ENCODE peak calls at places on chromosomes 13 and 19, in seven cellular contexts. One of them, this sample, is unnamed.

GRCh38 chr13:35787937-35788336 is 311.4 kb upstream of the MAB21L1 start:
- DNase-seq in GM13977: no peak
- DNase-seq in upper lobe of left lung: no peak
- DNase-seq in cardiac fibroblast: no peak
- DNase-seq in CD8-positive, alpha-beta T cell: no peak
- DNase-seq in CD4-positive, alpha-beta T cell: no peak
- DNase-seq in WERI-Rb-1: peak; percentile 34
- DNase-seq in this sample: no peak

GRCh38 chr13:86087241-86087640 is 288.0 kb upstream of the SLITRK6 start:
- DNase-seq in CD4-positive, alpha-beta T cell: no peak
- DNase-seq in WERI-Rb-1: no peak
- DNase-seq in CD8-positive, alpha-beta T cell: no peak
- DNase-seq in GM13977: no peak
- DNase-seq in upper lobe of left lung: no peak
- DNase-seq in cardiac fibroblast: no peak
- DNase-seq in this sample: no peak

GRCh38 chr13:97967948-97968347 is 14.5 kb downstream of the IPO5 start:
- DNase-seq in cardiac fibroblast: peak; percentile 56
- DNase-seq in CD4-positive, alpha-beta T cell: no peak
- DNase-seq in GM13977: no peak
- DNase-seq in WERI-Rb-1: no peak
- DNase-seq in upper lobe of left lung: no peak
- DNase-seq in CD8-positive, alpha-beta T cell: no peak
- DNase-seq in this sample: no peak

GRCh38 chr19:48964205-48965032 is 690 bp upstream of the FTL start:
- DNase-seq in GM13977: no peak
- DNase-seq in CD8-positive, alpha-beta T cell: no peak
- DNase-seq in CD4-positive, alpha-beta T cell: no peak
- DNase-seq in WERI-Rb-1: no peak
- DNase-seq in cardiac fibroblast: peak; percentile 32
- DNase-seq in upper lobe of left lung: no peak
- DNase-seq in this sample: no peak

GRCh38 chr19:19061491-19061890 is 2.3 kb upstream of the SLC25A42 start:
- DNase-seq in CD8-positive, alpha-beta T cell: no peak
- DNase-seq in upper lobe of left lung: peak; percentile 34
- DNase-seq in GM13977: no peak
- DNase-seq in WERI-Rb-1: no peak
- DNase-seq in CD4-positive, alpha-beta T cell: no peak
- DNase-seq in cardiac fibroblast: no peak
- DNase-seq in this sample: no peak

GRCh38 chr19:43778651-43779050 is 2.1 kb downstream of the KCNN4 start:
- DNase-seq in CD8-positive, alpha-beta T cell: no peak
- DNase-seq in GM13977: peak; percentile 42
- DNase-seq in WERI-Rb-1: no peak
- DNase-seq in cardiac fibroblast: no peak
- DNase-seq in upper lobe of left lung: no peak
- DNase-seq in CD4-positive, alpha-beta T cell: no peak
- DNase-seq in this sample: no peak

GRCh38 chr19:11423804-11424318 is 4.7 kb upstream of the RGL3 start:
- DNase-seq in upper lobe of left lung: no peak
- DNase-seq in CD4-positive, alpha-beta T cell: no peak
- DNase-seq in CD8-positive, alpha-beta T cell: no peak
- DNase-seq in cardiac fibroblast: no peak
- DNase-seq in WERI-Rb-1: no peak
- DNase-seq in GM13977: no peak
- DNase-seq in this sample: no peak

GRCh38 chr13:25980255-25980654 is 71.6 kb downstream of the SHISA2 start:
- DNase-seq in CD4-positive, alpha-beta T cell: no peak
- DNase-seq in cardiac fibroblast: peak; percentile 22
- DNase-seq in upper lobe of left lung: no peak
- DNase-seq in CD8-positive, alpha-beta T cell: no peak
- DNase-seq in WERI-Rb-1: peak; percentile 47
- DNase-seq in GM13977: no peak
- DNase-seq in this sample: no peak

GRCh38 chr13:73832203-73832602 is 302.0 kb downstream of the KLF12 start:
- DNase-seq in upper lobe of left lung: no peak
- DNase-seq in GM13977: no peak
- DNase-seq in CD8-positive, alpha-beta T cell: no peak
- DNase-seq in WERI-Rb-1: no peak
- DNase-seq in CD4-positive, alpha-beta T cell: no peak
- DNase-seq in cardiac fibroblast: no peak
- DNase-seq in this sample: no peak

GRCh38 chr13:44111701-44112100 is 232.0 kb downstream of the LACC1 start:
- DNase-seq in upper lobe of left lung: no peak
- DNase-seq in CD8-positive, alpha-beta T cell: no peak
- DNase-seq in WERI-Rb-1: no peak
- DNase-seq in cardiac fibroblast: no peak
- DNase-seq in CD4-positive, alpha-beta T cell: no peak
- DNase-seq in GM13977: no peak
- DNase-seq in this sample: no peak

GRCh38 chr19:4622695-4623421 is 16.5 kb upstream of the TNFAIP8L1 start:
- DNase-seq in WERI-Rb-1: peak; percentile 59
- DNase-seq in upper lobe of left lung: no peak
- DNase-seq in CD8-positive, alpha-beta T cell: no peak
- DNase-seq in cardiac fibroblast: no peak
- DNase-seq in CD4-positive, alpha-beta T cell: no peak
- DNase-seq in GM13977: no peak
- DNase-seq in this sample: no peak
- TF ChIP-seq CTCF in WERI-Rb-1: peak; percentile 15
- TF ChIP-seq CTCF in upper lobe of left lung: no peak
- TF ChIP-seq CTCF in CD8-positive, alpha-beta T cell: no peak
- TF ChIP-seq CTCF in cardiac fibroblast: no peak
- TF ChIP-seq CTCF in CD4-positive, alpha-beta T cell: no peak
- TF ChIP-seq CTCF in GM13977: no peak
- TF ChIP-seq CTCF in this sample: no peak

GRCh38 chr19:3275068-3275582 is 50.7 kb downstream of the CELF5 start:
- DNase-seq in WERI-Rb-1: peak; percentile 72
- DNase-seq in CD4-positive, alpha-beta T cell: peak; percentile 8
- DNase-seq in upper lobe of left lung: no peak
- DNase-seq in CD8-positive, alpha-beta T cell: peak; percentile 42
- DNase-seq in GM13977: peak; percentile 81
- DNase-seq in cardiac fibroblast: no peak
- DNase-seq in this sample: peak; percentile 87
- TF ChIP-seq CTCF in WERI-Rb-1: no peak
- TF ChIP-seq CTCF in CD4-positive, alpha-beta T cell: no peak
- TF ChIP-seq CTCF in upper lobe of left lung: no peak
- TF ChIP-seq CTCF in CD8-positive, alpha-beta T cell: peak; percentile 58
- TF ChIP-seq CTCF in GM13977: peak; percentile 65
- TF ChIP-seq CTCF in cardiac fibroblast: peak; percentile 53
- TF ChIP-seq CTCF in this sample: no peak

DNA sequence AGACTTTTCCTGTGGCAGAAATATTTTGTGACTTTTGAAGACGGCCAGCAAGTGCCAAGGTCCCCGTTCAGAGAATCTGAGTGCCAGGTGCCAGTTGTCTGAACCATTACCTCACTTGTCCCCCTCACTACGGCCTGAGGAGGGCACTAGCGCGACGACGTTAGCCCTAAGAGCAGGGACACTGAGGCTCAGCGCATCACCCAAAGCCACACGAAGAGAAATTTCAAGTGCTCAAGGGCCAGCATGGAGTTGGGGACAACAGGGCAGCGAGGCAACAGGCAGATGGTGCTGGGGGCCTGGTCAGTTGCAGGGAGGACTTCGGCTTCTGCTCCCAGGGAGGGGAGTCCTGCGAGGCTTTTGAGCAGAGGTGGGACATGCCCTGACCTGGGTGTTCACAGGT is 9.5 kb upstream of the TYK2 start:
- DNase-seq in CD4-positive, alpha-beta T cell: no peak
- DNase-seq in cardiac fibroblast: no peak
- DNase-seq in GM13977: no peak
- DNase-seq in upper lobe of left lung: no peak
- DNase-seq in CD8-positive, alpha-beta T cell: no peak
- DNase-seq in WERI-Rb-1: peak; percentile 24
- DNase-seq in this sample: no peak
- TF ChIP-seq CTCF in CD4-positive, alpha-beta T cell: no peak
- TF ChIP-seq CTCF in cardiac fibroblast: peak; percentile 32
- TF ChIP-seq CTCF in GM13977: peak; percentile 33
- TF ChIP-seq CTCF in upper lobe of left lung: no peak
- TF ChIP-seq CTCF in CD8-positive, alpha-beta T cell: no peak
- TF ChIP-seq CTCF in WERI-Rb-1: peak; percentile 53
- TF ChIP-seq CTCF in this sample: no peak

GRCh38 chr19:2602391-2603181 is 99.9 kb downstream of the GNG7 start:
- DNase-seq in GM13977: no peak
- DNase-seq in CD8-positive, alpha-beta T cell: no peak
- DNase-seq in upper lobe of left lung: peak; percentile 77
- DNase-seq in WERI-Rb-1: no peak
- DNase-seq in CD4-positive, alpha-beta T cell: no peak
- DNase-seq in cardiac fibroblast: peak; percentile 79
- DNase-seq in this sample: peak; percentile 66
- TF ChIP-seq CTCF in GM13977: no peak
- TF ChIP-seq CTCF in CD8-positive, alpha-beta T cell: no peak
- TF ChIP-seq CTCF in upper lobe of left lung: no peak
- TF ChIP-seq CTCF in WERI-Rb-1: no peak
- TF ChIP-seq CTCF in CD4-positive, alpha-beta T cell: no peak
- TF ChIP-seq CTCF in cardiac fibroblast: no peak
- TF ChIP-seq CTCF in this sample: no peak

DNA sequence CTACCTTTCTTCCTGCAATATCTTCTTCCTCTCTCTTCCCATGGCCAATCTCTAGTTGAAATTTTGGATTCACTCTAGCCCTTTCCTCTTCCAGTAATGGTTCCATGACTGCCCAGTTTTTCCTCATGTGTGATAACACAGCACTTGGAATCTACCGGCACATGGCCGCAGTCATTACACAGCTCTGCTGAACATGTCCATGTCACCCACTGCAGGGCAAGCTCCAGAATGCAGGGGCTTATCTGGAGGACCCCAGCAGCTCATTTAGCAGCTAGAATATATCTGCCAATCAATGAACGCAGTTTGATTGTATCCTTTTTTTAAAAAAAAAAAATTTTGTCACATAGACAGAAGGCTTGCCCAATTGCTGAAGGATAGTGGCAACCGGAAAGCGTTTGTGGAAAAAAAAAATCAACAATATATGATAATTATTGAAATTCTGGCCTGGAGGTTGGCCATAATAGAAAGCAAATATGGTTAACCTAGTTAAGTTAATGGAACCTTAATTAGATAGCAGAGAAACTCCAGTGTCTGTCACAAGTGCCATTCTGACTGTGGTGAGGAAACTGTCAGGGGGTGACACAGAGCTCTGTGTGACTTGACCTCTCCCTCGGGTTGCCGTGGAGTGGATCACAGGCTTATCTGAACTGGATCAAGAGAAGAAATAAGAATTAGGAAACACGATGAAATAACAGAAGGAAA is 426.7 kb downstream of the LIG4 start:
- DNase-seq in GM13977: no peak
- DNase-seq in cardiac fibroblast: no peak
- DNase-seq in upper lobe of left lung: no peak
- DNase-seq in WERI-Rb-1: no peak
- DNase-seq in CD4-positive, alpha-beta T cell: no peak
- DNase-seq in CD8-positive, alpha-beta T cell: no peak
- DNase-seq in this sample: no peak
- TF ChIP-seq CTCF in GM13977: no peak
- TF ChIP-seq CTCF in cardiac fibroblast: no peak
- TF ChIP-seq CTCF in upper lobe of left lung: no peak
- TF ChIP-seq CTCF in WERI-Rb-1: no peak
- TF ChIP-seq CTCF in CD4-positive, alpha-beta T cell: no peak
- TF ChIP-seq CTCF in CD8-positive, alpha-beta T cell: no peak
- TF ChIP-seq CTCF in this sample: no peak

GRCh38 chr19:8333771-8334457 is 9.1 kb downstream of the KANK3 start:
- DNase-seq in CD8-positive, alpha-beta T cell: no peak
- DNase-seq in WERI-Rb-1: no peak
- DNase-seq in GM13977: no peak
- DNase-seq in CD4-positive, alpha-beta T cell: no peak
- DNase-seq in cardiac fibroblast: no peak
- DNase-seq in upper lobe of left lung: peak; percentile 82
- DNase-seq in this sample: peak; percentile 52

GRCh38 chr19:8334458-8335342 is 8.4 kb downstream of the KANK3 start:
- DNase-seq in GM13977: peak; percentile 86
- DNase-seq in CD4-positive, alpha-beta T cell: no peak
- DNase-seq in WERI-Rb-1: peak; percentile 83
- DNase-seq in CD8-positive, alpha-beta T cell: no peak
- DNase-seq in upper lobe of left lung: peak; percentile 95
- DNase-seq in cardiac fibroblast: peak; percentile 61
- DNase-seq in this sample: peak; percentile 86

GRCh38 chr19:8336665-8337064 is 6.4 kb downstream of the KANK3 start:
- DNase-seq in WERI-Rb-1: no peak
- DNase-seq in cardiac fibroblast: no peak
- DNase-seq in CD8-positive, alpha-beta T cell: no peak
- DNase-seq in CD4-positive, alpha-beta T cell: no peak
- DNase-seq in upper lobe of left lung: no peak
- DNase-seq in GM13977: peak; percentile 15
- DNase-seq in this sample: no peak

GRCh38 chr19:8336072-8336569 is 6.9 kb downstream of the KANK3 start:
- DNase-seq in CD8-positive, alpha-beta T cell: no peak
- DNase-seq in WERI-Rb-1: no peak
- DNase-seq in upper lobe of left lung: peak; percentile 65
- DNase-seq in cardiac fibroblast: no peak
- DNase-seq in CD4-positive, alpha-beta T cell: no peak
- DNase-seq in GM13977: no peak
- DNase-seq in this sample: no peak

DNA sequence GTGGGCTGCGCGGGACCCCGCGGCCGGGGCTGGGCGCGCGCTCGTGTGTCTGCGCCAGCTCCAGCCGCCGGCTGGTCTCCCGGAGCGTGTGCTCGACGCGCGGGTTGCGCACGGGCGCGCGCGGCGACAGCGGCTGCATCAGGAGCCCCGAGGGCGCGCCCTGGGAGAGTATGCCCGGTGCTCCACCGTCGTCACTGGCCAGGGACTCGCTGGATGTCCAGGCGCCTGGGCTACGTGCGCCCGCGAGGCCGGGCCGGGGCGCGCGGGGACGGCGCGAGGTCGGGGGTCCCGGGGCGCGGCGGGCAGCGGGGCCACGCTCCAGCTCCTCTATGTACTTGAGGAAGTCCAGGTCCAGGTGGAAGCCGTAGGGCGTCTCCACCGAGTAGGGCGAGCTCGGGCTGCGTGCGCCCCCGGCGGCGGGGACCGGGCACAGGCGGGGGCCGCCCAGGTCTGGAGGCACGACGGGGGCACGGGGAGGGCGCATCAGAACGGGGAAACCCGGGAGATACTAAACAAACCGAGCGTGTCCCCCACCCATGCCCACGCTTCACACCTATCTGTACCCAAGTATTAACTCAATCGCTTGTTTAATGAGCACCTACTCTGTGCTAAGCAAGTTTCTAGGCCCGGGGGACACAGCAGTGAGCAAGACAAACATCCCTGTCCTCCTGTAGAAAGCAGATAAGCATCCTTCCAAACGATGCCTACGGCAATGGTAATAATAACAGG is 7.6 kb downstream of the KANK3 start:
- DNase-seq in GM13977: peak; percentile 66
- DNase-seq in CD4-positive, alpha-beta T cell: peak; percentile 31
- DNase-seq in CD8-positive, alpha-beta T cell: no peak
- DNase-seq in cardiac fibroblast: no peak
- DNase-seq in upper lobe of left lung: peak; percentile 88
- DNase-seq in WERI-Rb-1: peak; percentile 46
- DNase-seq in this sample: peak; percentile 34
- TF ChIP-seq CTCF in GM13977: peak; percentile 41
- TF ChIP-seq CTCF in CD4-positive, alpha-beta T cell: no peak
- TF ChIP-seq CTCF in CD8-positive, alpha-beta T cell: no peak
- TF ChIP-seq CTCF in cardiac fibroblast: no peak
- TF ChIP-seq CTCF in upper lobe of left lung: no peak
- TF ChIP-seq CTCF in WERI-Rb-1: peak; percentile 36
- TF ChIP-seq CTCF in this sample: no peak

GRCh38 chr13:28796938-28797257 is 23.2 kb upstream of the MTUS2 start:
- DNase-seq in CD4-positive, alpha-beta T cell: no peak
- DNase-seq in CD8-positive, alpha-beta T cell: no peak
- DNase-seq in GM13977: no peak
- DNase-seq in upper lobe of left lung: no peak
- DNase-seq in cardiac fibroblast: no peak
- DNase-seq in WERI-Rb-1: no peak
- DNase-seq in this sample: no peak
- TF ChIP-seq CTCF in CD4-positive, alpha-beta T cell: no peak
- TF ChIP-seq CTCF in CD8-positive, alpha-beta T cell: no peak
- TF ChIP-seq CTCF in GM13977: no peak
- TF ChIP-seq CTCF in upper lobe of left lung: no peak
- TF ChIP-seq CTCF in cardiac fibroblast: no peak
- TF ChIP-seq CTCF in WERI-Rb-1: no peak
- TF ChIP-seq CTCF in this sample: peak; percentile 50

This sample was measured in glutamatergic neuron.